ENCODE peak calls at places on chromosomes 16 and 17, in five cellular contexts. One of them, this sample, is unnamed.

GRCh38 chr17:36939944-36940312 is 2.7 kb downstream of the LHX1 start:
- DNase-seq in transverse colon: no peak
- DNase-seq in psoas muscle: no peak
- DNase-seq in right lobe of liver: no peak
- DNase-seq in left ventricle myocardium inferior: no peak
- DNase-seq in this sample: no peak

GRCh38 chr17:927611-928461 is 51.7 kb downstream of the NXN start:
- DNase-seq in transverse colon: no peak
- DNase-seq in psoas muscle: no peak
- DNase-seq in right lobe of liver: no peak
- DNase-seq in left ventricle myocardium inferior: no peak
- DNase-seq in this sample: no peak

GRCh38 chr17:6365187-6365943 is 69.6 kb downstream of the AIPL1 start:
- DNase-seq in transverse colon: no peak
- DNase-seq in psoas muscle: no peak
- DNase-seq in right lobe of liver: no peak
- DNase-seq in left ventricle myocardium inferior: no peak
- DNase-seq in this sample: no peak

GRCh38 chr17:72121164-72122001 is 563 bp downstream of the SOX9 start:
- DNase-seq in transverse colon: peak; percentile 42
- DNase-seq in psoas muscle: peak; percentile 48
- DNase-seq in right lobe of liver: peak; percentile 40
- DNase-seq in left ventricle myocardium inferior: peak; percentile 36
- DNase-seq in this sample: peak; percentile 46

GRCh38 chr16:50267651-50268050 is 1.3 kb downstream of the ADCY7 start:
- DNase-seq in transverse colon: no peak
- DNase-seq in psoas muscle: no peak
- DNase-seq in right lobe of liver: no peak
- DNase-seq in left ventricle myocardium inferior: no peak
- DNase-seq in this sample: no peak

GRCh38 chr17:21318439-21318838 is 33.9 kb downstream of the MAP2K3 start:
- DNase-seq in transverse colon: no peak
- DNase-seq in psoas muscle: peak; percentile 11
- DNase-seq in right lobe of liver: no peak
- DNase-seq in left ventricle myocardium inferior: no peak
- DNase-seq in this sample: no peak

GRCh38 chr17:33342025-33342424 is 48.9 kb upstream of the ASIC2 start:
- DNase-seq in transverse colon: no peak
- DNase-seq in psoas muscle: no peak
- DNase-seq in right lobe of liver: no peak
- DNase-seq in left ventricle myocardium inferior: no peak
- DNase-seq in this sample: no peak

GRCh38 chr17:51044964-51045363 is 75.7 kb downstream of the SPAG9 start:
- DNase-seq in transverse colon: no peak
- DNase-seq in psoas muscle: no peak
- DNase-seq in right lobe of liver: no peak
- DNase-seq in left ventricle myocardium inferior: no peak
- DNase-seq in this sample: no peak

GRCh38 chr17:65509032-65509431 is 52.4 kb downstream of the AXIN2 start:
- DNase-seq in transverse colon: no peak
- DNase-seq in psoas muscle: no peak
- DNase-seq in right lobe of liver: no peak
- DNase-seq in left ventricle myocardium inferior: no peak
- DNase-seq in this sample: no peak

GRCh38 chr17:9969301-9969935 is 64.3 kb upstream of the RCVRN start:
- DNase-seq in transverse colon: no peak
- DNase-seq in psoas muscle: no peak
- DNase-seq in right lobe of liver: no peak
- DNase-seq in left ventricle myocardium inferior: no peak
- DNase-seq in this sample: no peak

GRCh38 chr16:83903739-83904138 is 4.8 kb downstream of the MLYCD start:
- DNase-seq in transverse colon: peak; percentile 25
- DNase-seq in psoas muscle: peak; percentile 80
- DNase-seq in right lobe of liver: peak; percentile 62
- DNase-seq in left ventricle myocardium inferior: peak; percentile 72
- DNase-seq in this sample: peak; percentile 70

GRCh38 chr16:19884611-19885455 is at the start of gene GPRC5B:
- DNase-seq in transverse colon: peak; percentile 34
- DNase-seq in psoas muscle: peak; percentile 55
- DNase-seq in right lobe of liver: peak; percentile 64
- DNase-seq in left ventricle myocardium inferior: peak; percentile 63
- DNase-seq in this sample: peak; percentile 69

GRCh38 chr17:66268247-66268927 is 34.0 kb upstream of the PRKCA start:
- DNase-seq in transverse colon: no peak
- DNase-seq in psoas muscle: no peak
- DNase-seq in right lobe of liver: no peak
- DNase-seq in left ventricle myocardium inferior: no peak
- DNase-seq in this sample: no peak

GRCh38 chr16:57713596-57713995 is 19.0 kb downstream of the DRC7 start:
- DNase-seq in transverse colon: no peak
- DNase-seq in psoas muscle: no peak
- DNase-seq in right lobe of liver: no peak
- DNase-seq in left ventricle myocardium inferior: no peak
- DNase-seq in this sample: no peak

GRCh38 chr16:57708168-57708567 is 13.6 kb downstream of the DRC7 start:
- DNase-seq in transverse colon: no peak
- DNase-seq in psoas muscle: no peak
- DNase-seq in right lobe of liver: no peak
- DNase-seq in left ventricle myocardium inferior: no peak
- DNase-seq in this sample: no peak

GRCh38 chr16:57711993-57712392 is 17.4 kb downstream of the DRC7 start:
- DNase-seq in transverse colon: no peak
- DNase-seq in psoas muscle: no peak
- DNase-seq in right lobe of liver: no peak
- DNase-seq in left ventricle myocardium inferior: no peak
- DNase-seq in this sample: no peak

GRCh38 chr16:57709663-57710062 is 15.1 kb downstream of the DRC7 start:
- DNase-seq in transverse colon: no peak
- DNase-seq in psoas muscle: no peak
- DNase-seq in right lobe of liver: no peak
- DNase-seq in left ventricle myocardium inferior: no peak
- DNase-seq in this sample: no peak

DNA sequence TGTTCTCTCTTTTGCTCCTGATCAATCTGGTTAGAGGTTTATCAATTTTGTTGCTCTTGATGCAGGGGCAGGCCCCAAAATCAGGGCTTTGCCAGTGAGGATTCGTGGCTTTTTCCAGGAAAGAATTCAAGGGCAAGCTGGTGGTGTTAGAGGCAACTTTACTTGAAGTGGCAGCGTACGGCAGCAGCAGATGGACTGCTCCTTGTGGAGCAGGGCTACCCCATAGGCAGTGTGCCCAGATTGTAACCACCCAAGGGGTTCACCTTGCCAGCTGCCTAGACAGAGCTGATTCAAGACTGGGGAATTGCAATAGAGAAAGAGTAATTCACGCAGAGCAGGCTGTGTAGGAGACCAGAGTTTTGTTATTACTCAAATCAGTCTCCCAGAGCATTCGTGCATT is 16.7 kb downstream of the DRC7 start:
- DNase-seq in transverse colon: no peak
- DNase-seq in psoas muscle: no peak
- DNase-seq in right lobe of liver: no peak
- DNase-seq in left ventricle myocardium inferior: no peak
- DNase-seq in this sample: no peak
- H3K27me3 ChIP-seq in transverse colon: no peaks in the 10 kb centered on the region
- H3K27me3 ChIP-seq in psoas muscle: no peaks in the 10 kb centered on the region
- H3K27me3 ChIP-seq in right lobe of liver: no peaks in the 10 kb centered on the region
- H3K27me3 ChIP-seq in left ventricle myocardium inferior: peaks cover 5% of the 10 kb centered on the region
- H3K27me3 ChIP-seq in this sample: no peaks in the 10 kb centered on the region

GRCh38 chr17:11742891-11743290 is 144.6 kb downstream of the DNAH9 start:
- DNase-seq in transverse colon: no peak
- DNase-seq in psoas muscle: no peak
- DNase-seq in right lobe of liver: no peak
- DNase-seq in left ventricle myocardium inferior: no peak
- DNase-seq in this sample: no peak
- TF ChIP-seq CTCF in transverse colon: no peak
- TF ChIP-seq CTCF in psoas muscle: no peak
- TF ChIP-seq CTCF in right lobe of liver: peak; percentile 32
- TF ChIP-seq CTCF in left ventricle myocardium inferior: peak; percentile 23
- TF ChIP-seq CTCF in this sample: peak; percentile 7

GRCh38 chr16:11003141-11003540 is 58.8 kb downstream of the CLEC16A start:
- DNase-seq in transverse colon: no peak
- DNase-seq in psoas muscle: no peak
- DNase-seq in right lobe of liver: no peak
- DNase-seq in left ventricle myocardium inferior: no peak
- DNase-seq in this sample: no peak
- H3K27ac ChIP-seq in transverse colon: no peak overlapping the region
- H3K27ac ChIP-seq in psoas muscle: no peak overlapping the region
- H3K27ac ChIP-seq in right lobe of liver: no peak overlapping the region
- H3K27ac ChIP-seq in left ventricle myocardium inferior: no peak overlapping the region
- H3K27ac ChIP-seq in this sample: no peak overlapping the region

GRCh38 chr17:49465352-49465751 is 29.7 kb upstream of the NGFR start:
- DNase-seq in transverse colon: no peak
- DNase-seq in psoas muscle: no peak
- DNase-seq in right lobe of liver: no peak
- DNase-seq in left ventricle myocardium inferior: no peak
- DNase-seq in this sample: no peak

GRCh38 chr17:49467175-49467574 is 27.9 kb upstream of the NGFR start:
- DNase-seq in transverse colon: no peak
- DNase-seq in psoas muscle: no peak
- DNase-seq in right lobe of liver: no peak
- DNase-seq in left ventricle myocardium inferior: no peak
- DNase-seq in this sample: no peak

GRCh38 chr17:49460401-49460800 is 34.7 kb upstream of the NGFR start:
- DNase-seq in transverse colon: no peak
- DNase-seq in psoas muscle: no peak
- DNase-seq in right lobe of liver: no peak
- DNase-seq in left ventricle myocardium inferior: no peak
- DNase-seq in this sample: no peak

GRCh38 chr17:49461580-49461979 is 33.5 kb upstream of the NGFR start:
- DNase-seq in transverse colon: no peak
- DNase-seq in psoas muscle: no peak
- DNase-seq in right lobe of liver: no peak
- DNase-seq in left ventricle myocardium inferior: no peak
- DNase-seq in this sample: no peak

GRCh38 chr17:49464049-49464448 is 31.0 kb upstream of the NGFR start:
- DNase-seq in transverse colon: no peak
- DNase-seq in psoas muscle: no peak
- DNase-seq in right lobe of liver: no peak
- DNase-seq in left ventricle myocardium inferior: no peak
- DNase-seq in this sample: no peak
- H3K27me3 ChIP-seq in transverse colon: peaks cover 54% of the 10 kb centered on the region
- H3K27me3 ChIP-seq in psoas muscle: no peaks in the 10 kb centered on the region
- H3K27me3 ChIP-seq in right lobe of liver: no peaks in the 10 kb centered on the region
- H3K27me3 ChIP-seq in left ventricle myocardium inferior: peaks cover 70% of the 10 kb centered on the region
- H3K27me3 ChIP-seq in this sample: peaks cover 45% of the 10 kb centered on the region

DNA sequence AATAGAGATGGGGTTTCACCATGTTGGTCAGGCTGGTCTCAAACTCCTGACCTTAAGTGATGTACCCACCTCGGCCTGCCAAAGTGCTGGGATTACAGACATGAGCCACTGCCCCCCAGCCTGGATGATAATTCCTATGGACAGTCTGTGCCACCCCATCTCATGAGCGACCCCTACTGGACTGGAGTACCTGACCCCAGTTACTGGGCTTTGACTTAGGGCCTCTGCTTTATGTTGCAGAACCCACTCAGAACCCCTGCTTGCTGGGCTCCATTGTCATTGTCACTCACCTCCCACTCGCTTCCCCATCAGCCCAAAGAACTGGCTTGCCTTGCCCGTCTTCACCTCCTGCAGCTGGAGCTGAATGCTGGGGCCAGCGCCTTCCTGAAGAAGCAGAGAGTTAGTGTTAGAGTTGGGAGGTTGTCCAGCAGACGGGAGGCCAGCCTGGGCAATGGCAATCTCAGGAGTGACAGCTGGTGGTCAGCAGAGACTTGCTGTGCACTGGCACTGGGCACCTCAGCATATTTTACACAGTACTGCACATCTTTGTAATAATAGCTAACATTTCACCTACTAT is 4.0 kb downstream of the TAC4 start:
- DNase-seq in transverse colon: no peak
- DNase-seq in psoas muscle: no peak
- DNase-seq in right lobe of liver: no peak
- DNase-seq in left ventricle myocardium inferior: no peak
- DNase-seq in this sample: no peak
- TF ChIP-seq CTCF in transverse colon: no peak
- TF ChIP-seq CTCF in psoas muscle: no peak
- TF ChIP-seq CTCF in right lobe of liver: peak; percentile 17
- TF ChIP-seq CTCF in left ventricle myocardium inferior: peak; percentile 29
- TF ChIP-seq CTCF in this sample: no peak

DNA sequence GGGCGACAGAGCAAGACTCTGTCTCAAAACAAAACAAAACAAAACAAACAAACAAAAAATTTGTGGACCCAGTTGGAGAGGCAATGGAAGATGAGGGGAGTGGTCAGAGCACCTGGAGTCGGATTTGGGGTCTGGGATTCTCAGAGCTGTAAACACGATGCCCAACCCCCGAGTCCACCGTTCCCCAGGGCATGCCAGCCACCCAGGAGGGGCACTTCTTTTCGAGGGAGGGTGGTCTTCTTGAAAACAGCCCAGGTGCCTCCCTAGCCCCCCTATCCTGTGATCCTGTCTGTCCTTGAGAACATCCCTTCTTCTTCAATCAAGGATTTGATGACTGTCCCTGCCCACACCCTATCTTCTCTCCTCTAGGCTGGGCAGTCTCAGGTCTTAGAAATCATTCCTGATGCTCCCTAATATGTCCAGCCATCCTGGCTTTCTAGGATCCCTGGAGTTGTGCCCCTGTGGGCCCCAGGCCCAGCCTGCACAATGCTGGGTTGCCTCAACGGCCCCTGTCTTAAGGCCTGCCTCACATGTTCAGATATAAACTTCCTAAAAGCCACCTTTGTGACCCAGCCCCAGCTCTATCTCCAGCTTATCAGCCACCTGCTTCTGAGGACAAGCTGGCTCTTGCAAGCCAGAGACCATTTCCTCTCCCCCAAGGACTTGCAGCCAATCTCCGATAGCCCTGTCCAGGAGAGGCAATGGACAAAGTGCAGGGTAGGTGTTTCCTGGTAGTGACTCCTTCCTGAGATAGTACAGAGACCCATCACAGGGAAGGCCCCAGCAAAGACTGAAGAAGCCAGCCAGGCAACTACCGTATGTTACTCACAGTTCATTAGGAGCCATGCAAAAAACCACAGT is 2.9 kb upstream of the SLC13A2 start:
- DNase-seq in transverse colon: no peak
- DNase-seq in psoas muscle: no peak
- DNase-seq in right lobe of liver: no peak
- DNase-seq in left ventricle myocardium inferior: no peak
- DNase-seq in this sample: no peak
- H3K27ac ChIP-seq in transverse colon: no peak overlapping the region
- H3K27ac ChIP-seq in psoas muscle: no peak overlapping the region
- H3K27ac ChIP-seq in right lobe of liver: no peak overlapping the region
- H3K27ac ChIP-seq in left ventricle myocardium inferior: no peak overlapping the region
- H3K27ac ChIP-seq in this sample: no peak overlapping the region

GRCh38 chr17:48578616-48579560 is 738 bp upstream of the HOXB4 start:
- DNase-seq in transverse colon: no peak
- DNase-seq in psoas muscle: no peak
- DNase-seq in right lobe of liver: no peak
- DNase-seq in left ventricle myocardium inferior: no peak
- DNase-seq in this sample: no peak

GRCh38 chr17:48577330-48577945 is 712 bp downstream of the HOXB4 start:
- DNase-seq in transverse colon: no peak
- DNase-seq in psoas muscle: no peak
- DNase-seq in right lobe of liver: no peak
- DNase-seq in left ventricle myocardium inferior: no peak
- DNase-seq in this sample: no peak

GRCh38 chr17:48577946-48578615 is at the start of gene HOXB4:
- DNase-seq in transverse colon: peak; percentile 80
- DNase-seq in psoas muscle: peak; percentile 80
- DNase-seq in right lobe of liver: peak; percentile 72
- DNase-seq in left ventricle myocardium inferior: peak; percentile 68
- DNase-seq in this sample: peak; percentile 52

GRCh38 chr17:48582750-48583069 is 4.6 kb upstream of the HOXB4 start:
- DNase-seq in transverse colon: no peak
- DNase-seq in psoas muscle: no peak
- DNase-seq in right lobe of liver: no peak
- DNase-seq in left ventricle myocardium inferior: no peak
- DNase-seq in this sample: no peak

GRCh38 chr17:48579738-48580543 is 1.8 kb upstream of the HOXB4 start:
- DNase-seq in transverse colon: no peak
- DNase-seq in psoas muscle: no peak
- DNase-seq in right lobe of liver: no peak
- DNase-seq in left ventricle myocardium inferior: no peak
- DNase-seq in this sample: no peak
- H3K27me3 ChIP-seq in transverse colon: peaks cover 9% of the 10 kb centered on the region
- H3K27me3 ChIP-seq in psoas muscle: no peaks in the 10 kb centered on the region
- H3K27me3 ChIP-seq in right lobe of liver: peaks cover 54% of the 10 kb centered on the region
- H3K27me3 ChIP-seq in left ventricle myocardium inferior: peaks cover 100% of the 10 kb centered on the region
- H3K27me3 ChIP-seq in this sample: peaks cover 100% of the 10 kb centered on the region